ENCODE peak calls at places on chromosomes 6 and 20, in four cellular contexts. One of them, this sample, is unnamed.

GRCh38 chr6:160519603-160520042 is 144.5 kb downstream of the LPA start:
- DNase-seq in GM10248: peak
- DNase-seq in RWPE1: no peak
- DNase-seq in progenitor cell of endocrine pancreas: no peak
- DNase-seq in this sample: peak

GRCh38 chr20:11459090-11459877 is 458.4 kb upstream of the BTBD3 start:
- DNase-seq in GM10248: peak
- DNase-seq in progenitor cell of endocrine pancreas: no peak
- DNase-seq in RWPE1: no peak
- DNase-seq in this sample: no peak

GRCh38 chr6:134495893-134496253 is 178.0 kb upstream of the SGK1 start:
- DNase-seq in GM10248: no peak
- DNase-seq in RWPE1: peak
- DNase-seq in progenitor cell of endocrine pancreas: no peak
- DNase-seq in this sample: peak

GRCh38 chr6:81614292-81614691 is 138.2 kb downstream of the TENT5A start:
- DNase-seq in RWPE1: no peak
- DNase-seq in progenitor cell of endocrine pancreas: no peak
- DNase-seq in GM10248: no peak
- DNase-seq in this sample: no peak

GRCh38 chr6:42441661-42442081 is 10.1 kb downstream of the TRERF1 start:
- DNase-seq in GM10248: no peak
- DNase-seq in RWPE1: no peak
- DNase-seq in progenitor cell of endocrine pancreas: no peak
- DNase-seq in this sample: no peak

GRCh38 chr6:158033077-158033750 is 51.6 kb downstream of the SYNJ2 start:
- DNase-seq in GM10248: no peak
- DNase-seq in RWPE1: no peak
- DNase-seq in progenitor cell of endocrine pancreas: no peak
- DNase-seq in this sample: no peak

GRCh38 chr6:14108571-14109410 is 8.8 kb upstream of the CD83 start:
- DNase-seq in progenitor cell of endocrine pancreas: no peak
- DNase-seq in GM10248: peak
- DNase-seq in RWPE1: no peak
- DNase-seq in this sample: peak

GRCh38 chr6:5175195-5175594 is 85.6 kb downstream of the LYRM4 start:
- DNase-seq in progenitor cell of endocrine pancreas: no peak
- DNase-seq in RWPE1: no peak
- DNase-seq in GM10248: no peak
- DNase-seq in this sample: no peak

GRCh38 chr20:3420211-3420707 is 12.8 kb upstream of the DNAAF9 start:
- DNase-seq in GM10248: peak
- DNase-seq in progenitor cell of endocrine pancreas: no peak
- DNase-seq in RWPE1: peak
- DNase-seq in this sample: peak

GRCh38 chr6:132683543-132683942 is 24.6 kb upstream of the TAAR1 start:
- DNase-seq in GM10248: no peak
- DNase-seq in RWPE1: peak
- DNase-seq in progenitor cell of endocrine pancreas: no peak
- DNase-seq in this sample: peak

GRCh38 chr20:53842301-53843099 is 227.9 kb downstream of the BCAS1 start:
- DNase-seq in progenitor cell of endocrine pancreas: no peak
- DNase-seq in RWPE1: no peak
- DNase-seq in GM10248: no peak
- DNase-seq in this sample: no peak

GRCh38 chr6:167676000-167676665 is 150.6 kb upstream of the AFDN start:
- DNase-seq in GM10248: no peak
- DNase-seq in progenitor cell of endocrine pancreas: peak
- DNase-seq in RWPE1: no peak
- DNase-seq in this sample: no peak

GRCh38 chr6:138943089-138943625 is 44.9 kb downstream of the REPS1 start:
- DNase-seq in progenitor cell of endocrine pancreas: no peak
- DNase-seq in RWPE1: no peak
- DNase-seq in GM10248: no peak
- DNase-seq in this sample: no peak

GRCh38 chr6:138948780-138949179 is 39.3 kb downstream of the REPS1 start:
- DNase-seq in GM10248: no peak
- DNase-seq in progenitor cell of endocrine pancreas: no peak
- DNase-seq in RWPE1: no peak
- DNase-seq in this sample: no peak

GRCh38 chr6:138948028-138948427 is 40.0 kb downstream of the REPS1 start:
- DNase-seq in GM10248: no peak
- DNase-seq in progenitor cell of endocrine pancreas: no peak
- DNase-seq in RWPE1: no peak
- DNase-seq in this sample: no peak

GRCh38 chr6:138944412-138944811 is 43.6 kb downstream of the REPS1 start:
- DNase-seq in GM10248: peak
- DNase-seq in progenitor cell of endocrine pancreas: no peak
- DNase-seq in RWPE1: peak
- DNase-seq in this sample: peak

GRCh38 chr6:138945354-138945753 is 42.7 kb downstream of the REPS1 start:
- DNase-seq in progenitor cell of endocrine pancreas: no peak
- DNase-seq in RWPE1: peak
- DNase-seq in GM10248: no peak
- DNase-seq in this sample: no peak
- TF ChIP-seq CTCF in progenitor cell of endocrine pancreas: peak
- TF ChIP-seq CTCF in RWPE1: no peak
- TF ChIP-seq CTCF in GM10248: no peak
- TF ChIP-seq CTCF in this sample: no peak

DNA sequence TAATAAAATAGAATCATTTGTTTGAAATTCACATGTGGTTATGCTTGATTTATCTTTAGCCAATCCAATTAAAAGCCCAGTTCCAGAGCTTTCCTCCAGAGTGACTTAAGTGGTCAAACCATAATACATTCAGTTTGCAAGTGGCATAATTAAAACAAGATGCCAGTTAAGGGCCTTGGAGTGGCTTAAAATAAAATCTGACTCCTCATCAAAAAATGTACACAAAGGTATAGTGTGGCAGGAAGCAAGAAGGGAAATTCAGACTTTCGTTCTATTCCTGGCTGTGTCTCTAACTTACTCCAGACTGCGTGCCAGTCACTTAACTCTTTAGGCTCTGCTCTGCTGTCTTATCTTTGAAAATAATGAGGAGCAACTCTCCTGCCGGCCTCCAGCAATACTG is 251.3 kb upstream of the PRND start:
- DNase-seq in progenitor cell of endocrine pancreas: no peak
- DNase-seq in RWPE1: no peak
- DNase-seq in GM10248: no peak
- DNase-seq in this sample: no peak
- TF ChIP-seq CTCF in progenitor cell of endocrine pancreas: no peak
- TF ChIP-seq CTCF in RWPE1: no peak
- TF ChIP-seq CTCF in GM10248: no peak
- TF ChIP-seq CTCF in this sample: no peak

DNA sequence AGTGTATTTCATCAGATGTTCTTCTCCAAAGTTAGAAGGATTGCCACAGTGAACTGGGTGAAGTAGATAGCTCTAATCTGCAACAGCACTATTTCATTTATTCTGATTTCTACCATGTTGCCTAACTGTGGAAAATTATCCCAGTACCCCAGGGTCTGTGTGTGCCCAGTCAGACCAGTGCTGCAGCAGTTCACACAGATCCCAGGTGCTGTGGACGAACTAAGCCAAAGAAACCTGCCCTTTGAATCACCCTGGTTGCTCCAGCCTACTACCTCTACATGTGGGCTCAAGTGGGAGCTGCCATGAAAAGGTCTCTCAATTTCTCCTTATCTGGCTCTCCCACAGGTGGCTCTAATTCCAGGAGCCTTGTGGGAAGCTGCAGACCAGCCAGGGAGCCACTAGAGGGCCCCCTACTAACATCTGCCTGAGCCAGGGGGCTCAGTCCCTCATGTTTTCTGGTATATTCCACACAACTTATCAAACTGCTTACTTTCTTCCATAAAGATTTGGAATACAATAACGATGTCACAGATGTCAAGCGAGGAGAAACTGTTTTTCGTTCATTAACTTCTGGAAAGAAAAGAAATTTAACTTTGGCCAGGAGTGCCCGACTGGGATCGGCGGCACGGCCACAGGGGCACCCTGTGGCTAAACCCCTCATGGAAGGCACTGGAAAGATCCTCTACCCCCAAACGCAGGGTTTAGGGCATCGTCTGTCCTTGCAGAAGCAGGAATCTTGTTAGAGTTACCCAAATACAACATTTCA is 31.6 kb upstream of the LY86 start:
- DNase-seq in RWPE1: peak
- DNase-seq in progenitor cell of endocrine pancreas: peak
- DNase-seq in GM10248: peak
- DNase-seq in this sample: no peak
- TF ChIP-seq CTCF in RWPE1: peak
- TF ChIP-seq CTCF in progenitor cell of endocrine pancreas: peak
- TF ChIP-seq CTCF in GM10248: peak
- TF ChIP-seq CTCF in this sample: peak

GRCh38 chr6:149095842-149096241 is 221.7 kb upstream of the TAB2 start:
- DNase-seq in GM10248: no peak
- DNase-seq in RWPE1: no peak
- DNase-seq in progenitor cell of endocrine pancreas: no peak
- DNase-seq in this sample: no peak
- TF ChIP-seq CTCF in GM10248: no peak
- TF ChIP-seq CTCF in RWPE1: no peak
- TF ChIP-seq CTCF in progenitor cell of endocrine pancreas: no peak
- TF ChIP-seq CTCF in this sample: no peak

GRCh38 chr20:36465109-36466080 is 75.9 kb upstream of the MYL9 start:
- DNase-seq in progenitor cell of endocrine pancreas: no peak
- DNase-seq in GM10248: no peak
- DNase-seq in RWPE1: peak
- DNase-seq in this sample: peak
- TF ChIP-seq CTCF in progenitor cell of endocrine pancreas: no peak
- TF ChIP-seq CTCF in GM10248: no peak
- TF ChIP-seq CTCF in RWPE1: no peak
- TF ChIP-seq CTCF in this sample: no peak